ENCODE peak calls at places on chromosomes 4 and X, in six cellular contexts. V is A549, N is K562, W is HepG2, M is endothelial cell of umbilical vein, J is GM12878. R is an unnamed sample.

GRCh38 chr4:55087016-55087929 is 38.1 kb downstream of the KDR start:
- DNase-seq in N (no peak), W (no peak), V (no peak), J (no peak), M (no peak), R (no peak)

GRCh38 chr4:176185068-176185467 is 10.3 kb downstream of the SPATA4 start:
- DNase-seq in J (no peak), W (no peak), M (no peak), N (no peak), V (no peak), R (no peak)

GRCh38 chrX:123580871-123581270 is 152.0 kb downstream of the THOC2 start:
- DNase-seq in W (no peak), J (no peak), M (no peak), N (no peak), V (no peak), R (no peak)

GRCh38 chr4:184648220-184649025 is 824 bp downstream of the CASP3 start:
- DNase-seq in V (peak), W (peak), J (no peak), M (peak), N (no peak), R (peak)

GRCh38 chr4:41241919-41242318 is 14.8 kb upstream of the UCHL1 start:
- DNase-seq in N (no peak), J (no peak), W (no peak), V (no peak), M (no peak), R (no peak)

GRCh38 chr4:31124008-31124645 is 404.0 kb downstream of the PCDH7 start:
- DNase-seq in V (no peak), J (no peak), M (no peak), N (no peak), W (no peak), R (no peak)

GRCh38 chr4:43471950-43472349 is 579.4 kb downstream of the GRXCR1 start:
- DNase-seq in W (peak), M (no peak), J (no peak), V (peak), N (no peak), R (peak)

GRCh38 chr4:147049940-147050852 is 104.5 kb upstream of the TTC29 start:
- DNase-seq in N (no peak), W (no peak), J (no peak), M (no peak), V (no peak), R (no peak)

GRCh38 chr4:186023975-186024374 is 45.0 kb upstream of the TLR3 start:
- DNase-seq in W (no peak), M (no peak), V (no peak), J (no peak), N (no peak), R (no peak)

GRCh38 chr4:186019264-186019663 is 49.7 kb upstream of the TLR3 start:
- DNase-seq in J (no peak), M (no peak), W (no peak), N (no peak), V (no peak), R (no peak)

GRCh38 chr4:186020106-186020792 is 48.7 kb upstream of the TLR3 start:
- DNase-seq in J (no peak), N (no peak), V (no peak), W (no peak), M (no peak), R (no peak)

GRCh38 chr4:186020793-186021407 is 48.1 kb upstream of the TLR3 start:
- DNase-seq in W (no peak), N (no peak), M (no peak), V (no peak), J (no peak), R (no peak)

DNA sequence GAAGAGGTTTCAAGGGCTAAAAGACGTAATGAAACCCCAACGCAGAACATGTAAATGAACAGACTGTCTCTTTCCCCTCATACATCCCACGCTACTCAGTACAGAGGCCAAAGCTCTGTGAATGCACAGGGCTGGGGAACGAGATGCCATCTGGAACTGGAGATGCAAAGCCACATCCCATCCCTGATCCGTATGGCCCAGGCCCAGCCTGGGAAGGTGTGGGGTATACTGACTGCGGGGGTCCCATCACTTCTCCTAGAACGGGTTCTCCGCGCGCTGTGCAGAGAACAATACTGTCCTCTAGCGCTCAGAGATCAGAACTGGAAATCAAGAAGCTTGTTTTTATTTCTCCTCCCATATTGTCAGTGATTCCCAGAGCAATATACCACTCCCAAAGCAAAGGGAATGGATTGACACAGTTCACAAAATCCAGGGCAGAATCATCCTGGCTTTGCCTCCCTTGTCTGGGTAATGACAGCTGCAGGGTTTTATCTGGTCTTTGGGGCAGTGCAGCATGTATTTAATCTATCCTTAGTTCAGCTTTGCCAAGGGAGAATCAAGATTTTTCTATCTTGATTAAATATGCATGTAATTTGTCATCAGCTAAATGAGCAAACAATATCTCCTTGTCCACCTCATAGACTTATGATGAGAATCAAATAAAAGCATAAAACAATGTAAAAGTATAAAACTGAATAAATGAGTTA is 47.3 kb upstream of the TLR3 start:
- DNase-seq in M (peak), N (no peak), W (peak), V (peak), J (no peak), R (peak)
- TF ChIP-seq MYC in M (no peak), N (no peak), W (no peak), V (no peak), J (no peak), R (no peak)

GRCh38 chr4:1871471-1872021 is 353 bp downstream of the NSD2 start:
- DNase-seq in N (peak), W (no peak), J (no peak), M (peak), V (peak), R (peak)

GRCh38 chr4:1868912-1869311 is 2.3 kb upstream of the NSD2 start:
- DNase-seq in M (no peak), V (no peak), N (no peak), W (no peak), J (no peak), R (no peak)

GRCh38 chr4:1870578-1871443 is at the start of gene NSD2:
- DNase-seq in W (peak), N (peak), J (no peak), V (peak), M (peak), R (peak)

GRCh38 chr4:1869530-1870327 is 1.5 kb upstream of the NSD2 start:
- DNase-seq in J (no peak), M (no peak), V (no peak), N (peak), W (no peak), R (no peak)

GRCh38 chr4:1870328-1870577 is 940 bp upstream of the NSD2 start:
- DNase-seq in N (no peak), J (no peak), V (peak), W (peak), M (no peak), R (peak)
- H3K4me3 ChIP-seq in N (peak), J (peak), V (peak), W (peak), M (peak), R (peak)

GRCh38 chr4:121726642-121727268 is 30.0 kb upstream of the ANXA5 start:
- DNase-seq in M (peak), J (peak), N (peak), W (peak), V (peak), R (peak)

GRCh38 chr4:121724671-121725070 is 27.9 kb upstream of the ANXA5 start:
- DNase-seq in W (no peak), V (no peak), N (no peak), M (no peak), J (no peak), R (no peak)

GRCh38 chr4:121733942-121734341 is 31.0 kb downstream of the SMIM43 start:
- DNase-seq in M (no peak), V (no peak), N (no peak), W (no peak), J (no peak), R (no peak)

GRCh38 chr4:121728066-121728465 is 31.3 kb upstream of the ANXA5 start:
- DNase-seq in J (no peak), M (no peak), N (no peak), V (peak), W (peak), R (no peak)

DNA sequence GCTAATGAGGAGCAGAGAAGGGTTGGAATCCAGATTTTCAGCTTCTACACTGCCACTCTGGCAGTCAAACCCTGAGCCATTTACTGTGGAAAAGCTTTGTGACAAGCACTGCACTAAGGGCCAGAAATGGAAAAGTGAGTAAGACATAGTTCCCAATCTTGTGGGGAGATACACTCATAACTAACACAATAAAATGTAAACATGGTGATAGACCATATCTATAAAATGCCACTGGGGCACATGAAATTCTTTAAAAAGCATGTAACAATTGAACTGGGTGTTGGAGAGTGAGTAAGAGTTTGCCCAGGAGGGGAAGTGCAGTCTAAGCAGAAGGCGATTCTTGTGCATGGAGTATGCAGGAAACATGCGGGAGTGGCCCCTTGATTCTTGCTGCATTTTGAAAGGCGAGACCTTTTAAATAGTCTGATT is 32.0 kb upstream of the ANXA5 start:
- DNase-seq in J (no peak), V (peak), M (peak), W (no peak), N (no peak), R (no peak)
- TF ChIP-seq POLR2A in J (no peak), V (no peak), M (no peak), W (no peak), N (no peak), R (no peak)

GRCh38 chr4:151540728-151541437 is 131.9 kb downstream of the FHIP1A start:
- DNase-seq in V (peak), M (peak), W (no peak), J (no peak), N (no peak), R (no peak)
- TF ChIP-seq MYC in V (no peak), M (no peak), W (no peak), J (no peak), N (no peak), R (no peak)

DNA sequence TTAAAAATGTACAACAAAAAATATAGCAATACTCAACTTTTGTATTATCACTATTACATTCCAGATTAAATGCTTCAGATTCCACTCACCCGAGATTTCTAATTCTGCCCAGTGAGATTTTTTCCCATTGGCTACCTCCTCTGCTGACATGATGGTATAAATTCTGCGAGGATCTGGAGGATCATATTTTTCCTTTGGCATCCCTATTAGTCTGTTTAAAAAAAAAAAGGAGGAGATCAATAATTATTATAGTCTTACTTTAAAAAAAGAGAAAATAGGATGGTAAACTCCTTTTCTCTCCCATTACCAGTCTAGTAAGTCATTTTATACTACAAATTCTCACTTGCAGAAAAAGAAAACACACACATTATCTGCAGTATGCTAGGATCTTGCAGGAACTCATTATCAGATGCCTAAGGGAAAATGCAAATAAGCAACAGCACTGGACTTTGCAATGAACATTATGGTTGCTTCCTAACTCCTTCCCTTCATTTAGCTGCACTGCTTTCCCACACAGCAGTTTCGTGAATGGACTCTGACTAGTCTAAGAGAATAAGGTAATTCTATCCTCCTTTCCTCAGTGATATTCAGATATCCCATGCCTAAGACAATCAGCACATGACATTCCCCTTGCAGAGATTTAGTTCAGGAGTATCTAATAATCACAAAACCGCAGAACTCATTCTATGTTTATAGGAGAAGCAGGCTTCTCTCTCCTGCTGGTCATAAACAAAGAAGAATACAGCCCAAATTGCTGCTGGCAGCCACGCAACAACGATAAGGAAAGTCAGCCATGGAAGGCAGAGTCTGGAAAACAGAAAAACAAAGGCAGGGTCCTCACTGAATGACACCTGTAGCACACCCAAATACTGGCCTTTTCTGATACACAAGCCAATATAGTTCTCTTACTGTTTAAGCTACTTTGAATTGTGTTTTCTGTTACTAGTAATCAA is 42.7 kb downstream of the CNOT6L start:
- DNase-seq in V (no peak), W (no peak), J (no peak), N (no peak), M (no peak), R (no peak)
- H3K4me3 ChIP-seq in V (no peak), W (no peak), J (no peak), N (no peak), M (no peak), R (no peak)

GRCh38 chrX:119482041-119482440 is 13.8 kb downstream of the SLC25A5 start:
- DNase-seq in N (no peak), V (no peak), W (no peak), J (no peak), M (no peak), R (no peak)
- TF ChIP-seq POLR2A in N (no peak), V (no peak), W (no peak), J (no peak), M (no peak), R (no peak)

DNA sequence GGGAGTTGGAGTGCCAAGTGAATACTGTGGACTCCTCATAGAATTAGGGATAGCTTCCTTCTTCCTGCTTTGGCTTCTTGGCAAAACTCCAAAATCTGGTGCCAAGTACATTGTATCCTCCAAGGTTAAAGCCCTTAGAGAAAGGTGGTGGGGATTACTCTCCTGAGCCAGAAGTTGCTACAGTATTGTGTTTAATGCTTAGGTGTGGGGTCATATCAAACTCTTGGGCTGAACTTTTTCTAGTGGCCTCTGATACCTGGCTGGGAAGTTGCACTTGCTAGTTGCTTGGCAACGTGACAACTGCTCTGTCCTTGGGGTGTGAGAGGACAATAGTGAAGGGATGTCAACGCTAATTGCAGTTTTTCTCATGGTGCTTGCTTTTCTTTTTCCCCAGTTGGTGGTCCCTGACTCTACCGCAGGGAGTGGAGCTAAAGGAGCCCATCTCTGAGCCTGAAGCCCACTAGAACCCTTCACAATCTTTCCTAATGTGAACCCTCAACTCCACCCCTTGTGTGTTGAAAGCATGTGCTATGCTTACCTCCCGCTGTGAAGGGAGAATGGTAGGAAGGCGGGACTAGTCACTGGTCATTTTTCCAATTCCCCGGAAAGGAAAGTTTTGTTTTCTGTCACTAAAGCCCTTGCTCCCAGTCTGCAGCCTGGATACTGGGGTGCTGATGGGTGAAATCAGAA is 35.5 kb downstream of the DLG3 start:
- DNase-seq in V (peak), W (no peak), N (no peak), M (peak), J (no peak), R (no peak)
- TF ChIP-seq MYC in V (no peak), W (no peak), N (no peak), M (no peak), J (no peak), R (no peak)